ENCODE peak calls at places on chromosomes 3 and 15, in four cellular contexts. R, X, A and E are unnamed samples.

GRCh38 chr15:59199775-59200465 is 6.7 kb upstream of the LDHAL6B start:
- DNase-seq in A (no peak), R (peak; percentile 61), X (peak; percentile 85), E (no peak)

GRCh38 chr15:88841201-88841600 is 38.0 kb downstream of the ACAN start:
- DNase-seq in X (no peak), R (no peak), A (no peak), E (no peak)

GRCh38 chr3:192188218-192188835 is 539.0 kb downstream of the FGF12 start:
- DNase-seq in R (peak; percentile 81), A (no peak), X (peak; percentile 4), E (no peak)

GRCh38 chr3:142240708-142241107 is 15.3 kb upstream of the GK5 start:
- DNase-seq in X (no peak), A (no peak), R (no peak), E (peak; percentile 14)

GRCh38 chr3:56547486-56547885 is 9.5 kb upstream of the CCDC66 start:
- DNase-seq in X (no peak), R (peak; percentile 9), A (no peak), E (no peak)

GRCh38 chr15:99341786-99342185 is 90.5 kb downstream of the LRRC28 start:
- DNase-seq in R (peak; percentile 12), A (no peak), X (peak; percentile 8), E (no peak)

GRCh38 chr15:49843725-49844124 is 222.9 kb downstream of the DTWD1 start:
- DNase-seq in X (no peak), R (no peak), A (no peak), E (no peak)

GRCh38 chr3:98269846-98270245 is 5.8 kb downstream of the OR5H6 start:
- DNase-seq in R (no peak), A (no peak), X (no peak), E (no peak)

GRCh38 chr15:48963524-48964113 is at the start of gene SHC4:
- DNase-seq in A (peak; percentile 75), X (peak; percentile 86), R (peak; percentile 83), E (no peak)

GRCh38 chr3:99699841-99700240 is 61.4 kb downstream of the COL8A1 start:
- DNase-seq in R (no peak), A (no peak), X (peak; percentile 78), E (no peak)

GRCh38 chr15:94080416-94080815 is 150.9 kb upstream of the MCTP2 start:
- DNase-seq in A (no peak), X (no peak), R (no peak), E (no peak)

GRCh38 chr3:7393944-7394605 is 533.2 kb downstream of the GRM7 start:
- DNase-seq in A (no peak), R (no peak), X (no peak), E (no peak)

GRCh38 chr3:134299185-134299887 is 48.7 kb upstream of the RYK start:
- DNase-seq in A (no peak), R (peak; percentile 46), X (peak; percentile 53), E (no peak)

GRCh38 chr15:70186152-70186551 is 88.4 kb upstream of the TLE3 start:
- DNase-seq in X (no peak), A (no peak), R (no peak), E (no peak)

GRCh38 chr3:39808467-39809180 is 785 bp upstream of the MYRIP start:
- DNase-seq in A (no peak), X (no peak), R (peak; percentile 42), E (no peak)

DNA sequence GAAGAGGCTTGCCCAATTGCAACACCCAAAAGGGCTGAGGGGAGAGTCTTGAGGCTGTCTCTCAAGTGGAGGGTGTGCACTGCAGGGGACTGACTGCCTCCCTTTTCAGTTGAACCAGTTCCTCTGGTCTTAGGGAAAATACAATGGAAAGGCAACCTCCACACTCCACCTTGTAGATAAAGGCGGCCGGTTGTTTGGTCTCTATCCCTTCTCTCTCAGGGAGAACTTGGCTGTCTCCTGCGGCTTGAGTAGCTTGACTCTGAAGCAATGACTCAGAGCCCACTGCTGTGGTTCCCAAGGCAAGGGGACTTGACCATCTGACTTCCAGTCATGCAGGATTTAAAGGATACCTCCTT is 143.2 kb upstream of the UMPS start:
- DNase-seq in A (no peak), X (no peak), R (peak; percentile 58), E (no peak)
- H3K27ac ChIP-seq in A (no peak overlapping the region), X (no peak overlapping the region), R (peak overlapping the region; percentile 67), E (no peak overlapping the region)

DNA sequence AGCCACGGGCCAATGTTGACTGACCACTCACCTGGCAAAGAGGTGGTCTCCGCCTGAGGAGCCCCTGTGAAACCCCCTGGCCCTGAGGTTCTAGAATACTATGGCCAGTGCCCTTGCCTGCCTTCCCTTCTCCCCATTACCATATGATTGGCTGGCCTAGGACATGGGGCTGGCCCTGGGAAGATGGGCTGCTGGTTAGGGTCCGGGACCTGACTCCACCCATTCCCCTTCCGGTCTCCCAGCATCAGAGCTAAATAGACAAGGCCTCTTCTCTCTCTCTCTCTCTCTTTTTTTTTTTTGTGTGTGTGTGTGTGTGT is 3.8 kb downstream of the CSK start:
- DNase-seq in A (no peak), X (no peak), R (no peak), E (no peak)
- H3K4me3 ChIP-seq in A (no peak overlapping the region), X (no peak overlapping the region), R (no peak overlapping the region), E (no peak overlapping the region)

GRCh38 chr3:65912647-65913046 is 126.1 kb downstream of the MAGI1 start:
- DNase-seq in X (no peak), R (no peak), A (no peak), E (no peak)

GRCh38 chr3:65915477-65915876 is 123.2 kb downstream of the MAGI1 start:
- DNase-seq in X (no peak), A (no peak), R (no peak), E (no peak)

GRCh38 chr3:65908588-65908987 is 130.1 kb downstream of the MAGI1 start:
- DNase-seq in A (no peak), R (no peak), X (no peak), E (no peak)

GRCh38 chr3:65914740-65915366 is 123.9 kb downstream of the MAGI1 start:
- DNase-seq in X (no peak), R (no peak), A (no peak), E (no peak)

DNA sequence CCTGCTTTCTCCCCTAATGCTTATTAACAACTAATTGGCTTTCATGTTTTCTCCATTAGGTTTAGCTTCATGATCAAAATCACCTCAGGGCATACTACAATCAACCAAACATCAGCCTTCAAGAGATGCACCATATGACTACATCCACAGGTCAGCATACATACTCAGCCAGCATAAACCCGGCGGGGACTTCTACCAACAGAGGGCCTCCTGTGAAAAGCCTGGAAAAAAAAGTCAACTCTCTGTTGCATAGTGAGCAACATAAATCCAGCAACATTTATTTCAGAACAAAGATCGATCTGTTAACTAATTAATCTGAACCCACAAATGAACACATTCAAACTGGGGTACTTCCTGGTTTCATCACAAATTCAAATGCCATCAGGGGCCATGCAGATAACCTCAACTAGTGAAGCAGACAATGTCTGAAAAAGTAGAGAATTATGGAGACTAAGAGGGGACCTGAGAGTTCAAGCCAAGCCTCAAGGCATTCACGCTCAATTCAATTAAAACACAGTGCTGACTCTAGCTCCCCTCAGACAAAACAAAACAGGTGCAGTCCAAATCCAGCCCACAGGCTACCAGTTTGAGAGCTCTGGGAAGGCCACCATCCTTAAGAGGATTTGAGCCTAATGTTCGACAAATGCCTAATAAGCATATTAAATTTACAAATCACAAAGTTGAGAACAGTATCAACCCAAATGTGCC is 124.5 kb downstream of the MAGI1 start:
- DNase-seq in R (no peak), X (no peak), A (no peak), E (no peak)
- TF ChIP-seq CTCF in R (peak; percentile 24), X (no peak), A (no peak), E (no peak)

GRCh38 chr3:52250122-52250521 is 4.6 kb downstream of the PPM1M start:
- DNase-seq in X (no peak), A (no peak), R (no peak), E (no peak)
- H3K27ac ChIP-seq in X (no peak overlapping the region), A (no peak overlapping the region), R (no peak overlapping the region), E (no peak overlapping the region)

DNA sequence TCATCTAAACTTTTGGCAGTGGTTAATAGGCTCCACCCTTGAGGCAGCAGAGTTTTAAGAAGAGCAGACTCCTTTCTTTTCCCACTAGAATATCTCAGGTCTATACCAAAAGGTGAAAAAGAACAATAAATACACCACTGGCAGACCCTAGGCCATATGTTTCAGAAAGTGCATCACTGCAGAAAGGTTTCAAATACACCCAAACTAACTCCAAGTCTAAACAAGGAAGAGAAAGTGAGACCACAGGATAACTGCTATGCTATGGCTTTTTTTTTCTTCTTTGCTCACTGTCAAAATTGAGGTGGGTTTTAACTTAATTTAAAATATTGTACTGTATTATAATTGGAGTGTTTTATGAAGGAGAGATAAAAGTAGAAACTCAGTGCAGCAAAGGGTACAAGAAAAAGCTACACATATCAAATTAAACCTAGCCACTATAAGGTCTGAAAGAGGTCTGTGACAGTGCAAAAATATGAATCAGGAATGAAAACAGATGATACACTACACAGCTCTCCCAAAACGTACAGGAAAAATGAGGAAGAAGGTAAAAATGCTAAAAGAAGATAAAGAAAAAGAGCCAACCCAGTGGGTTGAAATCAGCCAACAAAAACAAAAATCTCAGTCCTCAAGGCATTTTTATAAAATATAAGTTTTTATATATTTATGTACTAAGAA is 8.4 kb downstream of the SNX4 start:
- DNase-seq in A (no peak), R (no peak), X (peak; percentile 30), E (no peak)
- H3K4me3 ChIP-seq in A (no peak overlapping the region), R (no peak overlapping the region), X (no peak overlapping the region), E (no peak overlapping the region)

DNA sequence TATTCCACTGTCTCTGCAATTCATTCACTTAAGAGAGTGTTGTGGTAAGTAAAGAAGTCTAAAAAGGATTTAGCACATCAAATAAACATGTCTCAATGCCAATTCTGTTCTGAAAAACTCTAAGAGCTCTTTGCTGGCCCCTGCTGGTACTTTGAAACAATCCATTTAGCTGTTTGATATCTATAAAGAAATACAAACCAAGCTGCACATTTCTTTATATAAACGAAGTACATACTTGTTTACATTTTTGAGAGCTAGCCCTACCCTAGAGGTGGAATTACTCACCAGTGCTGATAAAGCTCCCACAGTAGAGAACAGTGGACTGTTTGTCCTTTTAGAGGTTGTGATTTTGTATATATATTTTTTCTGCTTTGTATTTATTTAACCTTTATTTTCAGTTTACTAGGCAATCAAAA is 75.5 kb downstream of the NEDD4 start:
- DNase-seq in X (peak; percentile 96), R (peak; percentile 75), A (no peak), E (no peak)
- TF ChIP-seq CTCF in X (peak; percentile 86), R (peak; percentile 75), A (peak; percentile 42), E (peak; percentile 42)

GRCh38 chr3:123720638-123721037 is 135.8 kb upstream of the HACD2 start:
- DNase-seq in X (no peak), R (no peak), A (peak; percentile 85), E (no peak)

GRCh38 chr3:123723527-123724168 is 138.8 kb upstream of the HACD2 start:
- DNase-seq in A (peak; percentile 81), X (peak; percentile 80), R (peak; percentile 88), E (no peak)

GRCh38 chr3:123719785-123720531 is 135.1 kb upstream of the HACD2 start:
- DNase-seq in X (no peak), A (peak; percentile 94), R (no peak), E (peak; percentile 87)

GRCh38 chr3:123724306-123724705 is 139.5 kb upstream of the HACD2 start:
- DNase-seq in R (no peak), X (peak; percentile 52), A (no peak), E (no peak)

GRCh38 chr3:123722021-123722420 is 137.2 kb upstream of the HACD2 start:
- DNase-seq in A (no peak), X (no peak), R (no peak), E (no peak)
- H3K27ac ChIP-seq in A (peak overlapping the region; percentile 31), X (no peak overlapping the region), R (no peak overlapping the region), E (no peak overlapping the region)

DNA sequence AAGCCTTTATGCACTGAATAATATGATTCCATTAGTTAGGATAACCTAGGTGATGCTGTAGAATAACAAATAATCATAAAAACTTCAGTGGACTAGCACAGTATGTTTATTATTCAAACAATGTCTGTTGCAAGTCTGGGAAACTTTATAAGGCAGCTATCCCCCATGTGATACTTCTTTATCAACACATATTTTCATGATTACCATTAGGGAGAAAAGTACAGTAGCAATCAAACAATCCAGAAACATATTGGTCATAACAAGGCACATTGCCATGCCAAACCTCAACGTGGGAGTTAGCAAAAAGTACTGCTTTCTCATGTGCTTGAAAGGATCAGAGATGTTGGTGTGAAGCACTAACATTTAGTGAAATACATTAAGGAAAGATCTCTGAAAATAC is 35.5 kb downstream of the EOMES start:
- DNase-seq in A (no peak), X (peak; percentile 94), R (no peak), E (no peak)
- H3K4me3 ChIP-seq in A (no peak overlapping the region), X (no peak overlapping the region), R (no peak overlapping the region), E (no peak overlapping the region)